ENCODE peak calls at places on chromosomes 1 and 21, in six cellular contexts. One of them, this sample, is unnamed.

GRCh38 chr1:7912743-7913557 is 27.7 kb downstream of the TNFRSF9 start:
- DNase-seq in Calu3: no peak
- DNase-seq in BE2C: no peak
- DNase-seq in hepatocyte: peak
- DNase-seq in B cell: peak
- DNase-seq in lower lobe of right lung: no peak
- DNase-seq in this sample: no peak

GRCh38 chr1:86089765-86090164 is 66.8 kb downstream of the COL24A1 start:
- DNase-seq in B cell: no peak
- DNase-seq in Calu3: no peak
- DNase-seq in BE2C: no peak
- DNase-seq in hepatocyte: no peak
- DNase-seq in lower lobe of right lung: no peak
- DNase-seq in this sample: no peak

GRCh38 chr1:111448482-111448917 is 556 bp downstream of the WDR77 start:
- DNase-seq in Calu3: peak
- DNase-seq in B cell: peak
- DNase-seq in BE2C: no peak
- DNase-seq in lower lobe of right lung: no peak
- DNase-seq in hepatocyte: peak
- DNase-seq in this sample: no peak

GRCh38 chr1:211684331-211684730 is 8.9 kb upstream of the NEK2 start:
- DNase-seq in Calu3: no peak
- DNase-seq in B cell: no peak
- DNase-seq in hepatocyte: no peak
- DNase-seq in lower lobe of right lung: no peak
- DNase-seq in BE2C: no peak
- DNase-seq in this sample: no peak

GRCh38 chr1:11558286-11558685 is 79.3 kb downstream of the DISP3 start:
- DNase-seq in lower lobe of right lung: no peak
- DNase-seq in BE2C: no peak
- DNase-seq in hepatocyte: no peak
- DNase-seq in B cell: no peak
- DNase-seq in Calu3: no peak
- DNase-seq in this sample: no peak

GRCh38 chr1:199619202-199619601 is 408.3 kb upstream of the NR5A2 start:
- DNase-seq in lower lobe of right lung: no peak
- DNase-seq in Calu3: no peak
- DNase-seq in BE2C: no peak
- DNase-seq in B cell: no peak
- DNase-seq in hepatocyte: no peak
- DNase-seq in this sample: no peak

GRCh38 chr1:176701151-176701866 is 238.3 kb downstream of the PAPPA2 start:
- DNase-seq in BE2C: no peak
- DNase-seq in Calu3: no peak
- DNase-seq in lower lobe of right lung: no peak
- DNase-seq in B cell: no peak
- DNase-seq in hepatocyte: no peak
- DNase-seq in this sample: no peak

GRCh38 chr21:27838585-27838984 is 871.7 kb upstream of the ADAMTS5 start:
- DNase-seq in B cell: no peak
- DNase-seq in Calu3: no peak
- DNase-seq in BE2C: no peak
- DNase-seq in lower lobe of right lung: no peak
- DNase-seq in hepatocyte: no peak
- DNase-seq in this sample: no peak

GRCh38 chr1:116370186-116370585 is 2.9 kb upstream of the ATP1A1 start:
- DNase-seq in lower lobe of right lung: no peak
- DNase-seq in hepatocyte: no peak
- DNase-seq in Calu3: no peak
- DNase-seq in BE2C: no peak
- DNase-seq in B cell: no peak
- DNase-seq in this sample: no peak

GRCh38 chr1:219963432-219963831 is 35.1 kb upstream of the SLC30A10 start:
- DNase-seq in lower lobe of right lung: no peak
- DNase-seq in B cell: no peak
- DNase-seq in BE2C: no peak
- DNase-seq in hepatocyte: peak
- DNase-seq in Calu3: no peak
- DNase-seq in this sample: no peak

GRCh38 chr21:21860888-21861287 is 862.7 kb downstream of the NCAM2 start:
- DNase-seq in BE2C: no peak
- DNase-seq in hepatocyte: no peak
- DNase-seq in lower lobe of right lung: no peak
- DNase-seq in Calu3: no peak
- DNase-seq in B cell: no peak
- DNase-seq in this sample: no peak

GRCh38 chr1:56676571-56677035 is 31.5 kb downstream of the PRKAA2 start:
- DNase-seq in Calu3: no peak
- DNase-seq in BE2C: no peak
- DNase-seq in lower lobe of right lung: no peak
- DNase-seq in B cell: no peak
- DNase-seq in hepatocyte: peak
- DNase-seq in this sample: no peak

GRCh38 chr1:101235696-101236545 is 898 bp upstream of the S1PR1 start:
- DNase-seq in hepatocyte: peak
- DNase-seq in BE2C: peak
- DNase-seq in lower lobe of right lung: peak
- DNase-seq in B cell: peak
- DNase-seq in Calu3: peak
- DNase-seq in this sample: peak

GRCh38 chr1:218380125-218380977 is 35.2 kb downstream of the TGFB2 start:
- DNase-seq in BE2C: no peak
- DNase-seq in B cell: no peak
- DNase-seq in lower lobe of right lung: peak
- DNase-seq in Calu3: peak
- DNase-seq in hepatocyte: peak
- DNase-seq in this sample: no peak

GRCh38 chr1:178579095-178579494 is 66.2 kb downstream of the TEX35 start:
- DNase-seq in B cell: peak
- DNase-seq in lower lobe of right lung: no peak
- DNase-seq in hepatocyte: no peak
- DNase-seq in Calu3: no peak
- DNase-seq in BE2C: no peak
- DNase-seq in this sample: no peak

GRCh38 chr1:37752583-37753471 is 12.1 kb downstream of the EPHA10 start:
- DNase-seq in BE2C: peak
- DNase-seq in lower lobe of right lung: no peak
- DNase-seq in Calu3: peak
- DNase-seq in B cell: no peak
- DNase-seq in hepatocyte: peak
- DNase-seq in this sample: peak

GRCh38 chr1:162404550-162405160 is 7.3 kb downstream of the SH2D1B start:
- DNase-seq in lower lobe of right lung: no peak
- DNase-seq in Calu3: no peak
- DNase-seq in hepatocyte: no peak
- DNase-seq in B cell: no peak
- DNase-seq in BE2C: no peak
- DNase-seq in this sample: no peak

GRCh38 chr1:47584249-47584648 is 146.4 kb downstream of the FOXD2 start:
- DNase-seq in BE2C: no peak
- DNase-seq in lower lobe of right lung: peak
- DNase-seq in hepatocyte: no peak
- DNase-seq in B cell: no peak
- DNase-seq in Calu3: no peak
- DNase-seq in this sample: no peak

DNA sequence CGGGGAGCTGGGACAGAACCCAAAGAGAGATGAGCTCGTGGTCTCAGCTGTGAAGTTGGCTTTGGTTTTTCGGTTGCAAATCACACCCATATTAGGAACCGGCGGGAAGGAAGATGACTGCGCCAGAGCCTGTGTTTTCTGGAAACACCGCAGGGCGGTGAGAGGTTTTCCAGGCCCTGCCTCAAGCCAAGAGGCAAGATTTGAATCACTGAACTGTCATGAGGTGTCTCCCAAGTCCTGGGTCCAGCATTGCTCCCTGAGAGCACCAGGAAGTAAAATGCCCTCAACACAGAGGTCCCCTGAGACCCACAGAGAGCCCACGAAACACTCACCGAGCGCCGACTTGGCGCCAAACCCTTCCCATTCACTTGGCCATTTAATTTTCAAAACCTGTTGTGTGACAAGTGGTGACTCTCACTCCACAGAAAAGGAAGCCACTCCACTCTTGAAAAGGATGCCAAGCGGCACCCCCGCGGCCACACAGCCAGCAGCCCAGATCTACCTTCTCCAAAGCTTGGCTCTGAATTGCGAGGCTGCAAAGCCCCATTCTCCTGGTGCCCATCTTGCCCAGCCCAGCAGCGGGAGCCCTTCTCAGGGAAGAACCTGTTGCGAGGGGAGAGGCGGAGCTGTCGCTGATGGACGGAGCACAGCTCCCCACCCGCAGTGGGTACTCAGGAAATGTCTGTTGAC is 99.0 kb upstream of the RUNX3 start:
- DNase-seq in hepatocyte: no peak
- DNase-seq in BE2C: no peak
- DNase-seq in B cell: peak
- DNase-seq in lower lobe of right lung: no peak
- DNase-seq in Calu3: no peak
- DNase-seq in this sample: no peak
- TF ChIP-seq CTCF in hepatocyte: no peak
- TF ChIP-seq CTCF in BE2C: no peak
- TF ChIP-seq CTCF in B cell: no peak
- TF ChIP-seq CTCF in lower lobe of right lung: no peak
- TF ChIP-seq CTCF in Calu3: no peak
- TF ChIP-seq CTCF in this sample: no peak

GRCh38 chr1:53682369-53682685 is 56.6 kb downstream of the GLIS1 start:
- DNase-seq in Calu3: no peak
- DNase-seq in hepatocyte: no peak
- DNase-seq in lower lobe of right lung: no peak
- DNase-seq in B cell: no peak
- DNase-seq in BE2C: no peak
- DNase-seq in this sample: no peak

GRCh38 chr1:53685272-53686051 is 53.5 kb downstream of the GLIS1 start:
- DNase-seq in B cell: no peak
- DNase-seq in hepatocyte: peak
- DNase-seq in Calu3: peak
- DNase-seq in BE2C: peak
- DNase-seq in lower lobe of right lung: no peak
- DNase-seq in this sample: no peak

GRCh38 chr1:53684741-53685140 is 54.2 kb downstream of the GLIS1 start:
- DNase-seq in hepatocyte: no peak
- DNase-seq in lower lobe of right lung: no peak
- DNase-seq in BE2C: no peak
- DNase-seq in Calu3: no peak
- DNase-seq in B cell: no peak
- DNase-seq in this sample: no peak

GRCh38 chr1:53682881-53683280 is 56.1 kb downstream of the GLIS1 start:
- DNase-seq in lower lobe of right lung: no peak
- DNase-seq in B cell: no peak
- DNase-seq in BE2C: no peak
- DNase-seq in hepatocyte: no peak
- DNase-seq in Calu3: no peak
- DNase-seq in this sample: no peak

DNA sequence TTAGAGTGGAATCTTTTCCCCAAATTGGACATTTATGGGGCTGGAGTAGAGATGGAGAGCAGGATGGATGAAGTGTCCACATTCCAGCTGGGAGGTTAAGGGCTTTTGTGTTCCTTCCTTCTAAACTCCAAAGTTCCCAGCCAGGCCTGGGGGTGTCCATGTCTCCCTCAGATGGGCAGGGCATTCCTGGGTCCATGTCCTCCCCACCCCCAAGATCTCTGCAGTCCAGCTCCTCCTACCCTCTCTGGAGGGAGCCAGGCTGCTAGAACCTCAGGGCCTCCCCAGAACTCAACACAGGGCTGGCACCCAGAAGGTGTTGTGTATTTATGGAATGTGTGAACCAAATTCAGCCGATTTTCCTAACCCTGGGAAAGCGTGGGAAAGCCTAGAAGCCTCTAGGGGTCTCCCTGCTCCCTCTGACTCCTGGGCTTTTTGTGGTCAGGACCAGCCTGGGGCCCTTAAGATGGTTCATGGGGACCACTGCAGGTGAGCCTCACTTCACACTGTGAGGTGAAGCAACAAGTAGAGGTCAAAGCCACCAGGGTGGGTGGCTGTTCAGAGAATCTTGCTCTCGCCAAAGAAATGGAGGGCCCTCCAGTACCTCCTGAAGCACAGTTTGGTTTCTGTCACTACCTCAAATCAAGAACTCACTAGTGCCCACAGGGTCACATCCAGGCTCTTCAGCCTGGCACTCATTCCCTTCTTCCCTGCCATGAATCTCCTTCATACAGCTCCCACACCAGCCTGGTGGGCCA is 54.8 kb downstream of the GLIS1 start:
- DNase-seq in B cell: no peak
- DNase-seq in lower lobe of right lung: no peak
- DNase-seq in hepatocyte: no peak
- DNase-seq in BE2C: no peak
- DNase-seq in Calu3: no peak
- DNase-seq in this sample: no peak
- TF ChIP-seq CTCF in B cell: no peak
- TF ChIP-seq CTCF in lower lobe of right lung: no peak
- TF ChIP-seq CTCF in hepatocyte: peak
- TF ChIP-seq CTCF in BE2C: peak
- TF ChIP-seq CTCF in Calu3: no peak
- TF ChIP-seq CTCF in this sample: peak

DNA sequence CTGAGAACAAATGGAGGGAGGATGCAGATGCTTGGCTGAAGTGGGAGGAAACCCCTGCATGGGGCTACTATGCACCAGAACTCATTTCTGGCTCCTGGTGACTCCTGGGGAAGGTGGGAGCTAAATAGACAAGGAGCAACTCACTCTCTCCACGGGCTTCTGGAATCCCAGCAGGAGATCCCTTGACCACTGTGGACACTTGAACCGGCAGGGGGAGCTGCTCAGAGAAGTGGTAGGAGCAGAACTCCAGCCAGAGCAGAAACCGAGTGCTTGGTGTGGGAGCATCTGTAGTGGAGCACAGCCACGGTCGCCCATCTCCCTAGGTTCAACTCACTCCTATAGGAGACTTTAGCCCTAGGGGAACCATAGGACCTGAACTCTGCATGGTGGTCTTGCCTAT is 205.6 kb upstream of the GJB5 start:
- DNase-seq in lower lobe of right lung: no peak
- DNase-seq in B cell: no peak
- DNase-seq in BE2C: peak
- DNase-seq in hepatocyte: peak
- DNase-seq in Calu3: peak
- DNase-seq in this sample: peak
- TF ChIP-seq CTCF in lower lobe of right lung: no peak
- TF ChIP-seq CTCF in B cell: no peak
- TF ChIP-seq CTCF in BE2C: peak
- TF ChIP-seq CTCF in hepatocyte: peak
- TF ChIP-seq CTCF in Calu3: peak
- TF ChIP-seq CTCF in this sample: peak

DNA sequence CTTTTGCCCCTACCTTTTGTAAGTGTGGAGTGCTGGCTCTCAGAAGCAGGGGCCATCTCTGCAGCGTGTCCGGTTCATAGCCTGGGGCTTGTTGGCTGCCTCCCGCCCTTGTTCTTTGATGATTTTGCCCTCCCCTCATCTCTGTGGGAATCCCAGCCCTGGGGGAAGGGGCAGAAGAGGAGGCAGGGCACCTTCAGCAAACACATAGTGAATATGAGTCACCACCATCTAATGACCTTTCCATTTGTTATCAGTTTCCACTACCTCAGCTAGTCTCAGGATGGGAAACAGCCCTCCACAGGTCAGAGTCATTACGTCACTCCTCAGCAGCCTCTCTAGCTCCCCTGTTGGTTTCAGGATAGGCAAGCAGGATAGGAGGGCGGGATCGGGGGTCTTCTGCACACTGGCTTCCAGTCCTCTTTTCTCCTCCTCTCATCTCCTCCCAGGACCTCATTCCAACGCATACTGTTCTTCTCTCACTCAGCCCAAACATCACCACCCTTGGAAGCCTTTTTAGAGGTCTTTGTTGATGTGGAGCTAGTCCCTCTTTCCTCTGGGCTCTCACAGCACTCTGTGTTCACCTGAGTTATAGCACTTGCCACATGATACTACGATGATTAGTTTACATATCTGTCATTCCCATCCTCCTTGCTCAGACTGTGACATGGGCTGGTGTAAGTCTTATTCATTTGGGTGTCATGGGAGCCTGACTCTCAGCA is 15.8 kb downstream of the GADD45A start:
- DNase-seq in BE2C: peak
- DNase-seq in Calu3: peak
- DNase-seq in B cell: no peak
- DNase-seq in hepatocyte: peak
- DNase-seq in lower lobe of right lung: no peak
- DNase-seq in this sample: peak
- TF ChIP-seq CTCF in BE2C: peak
- TF ChIP-seq CTCF in Calu3: peak
- TF ChIP-seq CTCF in B cell: no peak
- TF ChIP-seq CTCF in hepatocyte: peak
- TF ChIP-seq CTCF in lower lobe of right lung: no peak
- TF ChIP-seq CTCF in this sample: peak

This sample was measured in progenitor cell of endocrine pancreas.